ENCODE peak calls at places on chromosomes 2 and 18, in seven cellular contexts. V is choroid plexus epithelial cell; N is kidney epithelial cell; R is CD8-positive, alpha-beta T cell; Q is transverse colon; S is heart right ventricle; P is GM23338. W is an unnamed sample.
A peak's percentile ranks its signal among the peaks of the same experiment; 100 is the strongest.

GRCh38 chr18:43789234-43790000 is 512.1 kb upstream of the SYT4 start:
- DNase-seq in V (peak; percentile 62), N (no peak), R (no peak), Q (no peak), S (no peak), P (peak; percentile 29), W (no peak)

GRCh38 chr2:107694667-107695066 is 132.0 kb upstream of the RGPD4 start:
- DNase-seq in V (no peak), N (no peak), R (no peak), Q (no peak), S (no peak), P (no peak), W (no peak)

GRCh38 chr2:120275617-120276400 is 23.2 kb downstream of the RALB start:
- DNase-seq in V (no peak), N (no peak), R (no peak), Q (no peak), S (no peak), P (no peak), W (no peak)

GRCh38 chr2:238169708-238170251 is 11.0 kb downstream of the ERFE start:
- DNase-seq in V (peak; percentile 97), N (peak; percentile 97), R (no peak), Q (no peak), S (no peak), P (no peak), W (peak; percentile 89)

GRCh38 chr2:95284886-95285541 is 10.8 kb downstream of the PROM2 start:
- DNase-seq in V (peak; percentile 2), N (no peak), R (no peak), Q (no peak), S (no peak), P (peak; percentile 41), W (no peak)

GRCh38 chr2:207896525-207897295 is 127.0 kb upstream of the FZD5 start:
- DNase-seq in V (peak; percentile 18), N (no peak), R (no peak), Q (peak; percentile 30), S (no peak), P (peak; percentile 83), W (no peak)

GRCh38 chr2:28729698-28730097 is 21.9 kb upstream of the PPP1CB start:
- DNase-seq in V (peak; percentile 46), N (no peak), R (no peak), Q (no peak), S (no peak), P (no peak), W (peak; percentile 37)

GRCh38 chr2:71779306-71779855 is 326.0 kb downstream of the DYSF start:
- DNase-seq in V (peak; percentile 51), N (no peak), R (no peak), Q (no peak), S (no peak), P (no peak), W (no peak)

GRCh38 chr2:4628931-4629565 is 925.7 kb downstream of the DCDC2C start:
- DNase-seq in V (no peak), N (no peak), R (no peak), Q (no peak), S (no peak), P (no peak), W (no peak)

GRCh38 chr2:12119841-12120240 is 373.4 kb downstream of the LPIN1 start:
- DNase-seq in V (no peak), N (no peak), R (no peak), Q (no peak), S (no peak), P (no peak), W (peak; percentile 14)

GRCh38 chr2:86033751-86034680 is 71.7 kb downstream of the POLR1A start:
- DNase-seq in V (no peak), N (no peak), R (no peak), Q (no peak), S (no peak), P (no peak), W (no peak)

GRCh38 chr18:65091737-65092329 is 659.0 kb upstream of the CDH7 start:
- DNase-seq in V (peak; percentile 31), N (peak; percentile 12), R (no peak), Q (no peak), S (no peak), P (peak; percentile 82), W (no peak)

GRCh38 chr2:226829721-226830631 is 5.9 kb upstream of the RHBDD1 start:
- DNase-seq in V (no peak), N (no peak), R (no peak), Q (no peak), S (no peak), P (no peak), W (no peak)

GRCh38 chr2:181805228-181806038 is 86.1 kb upstream of the ITPRID2 start:
- DNase-seq in V (peak; percentile 48), N (no peak), R (no peak), Q (no peak), S (no peak), P (no peak), W (no peak)

GRCh38 chr18:55920063-55920462 is 332.1 kb upstream of the TCF4 start:
- DNase-seq in V (no peak), N (no peak), R (no peak), Q (no peak), S (no peak), P (no peak), W (no peak)

GRCh38 chr2:129732630-129733026 is 246.8 kb upstream of the RAB6C start:
- DNase-seq in V (no peak), N (no peak), R (no peak), Q (no peak), S (no peak), P (no peak), W (no peak)

GRCh38 chr2:33521791-33522281 is 45.4 kb downstream of the RASGRP3 start:
- DNase-seq in V (peak; percentile 51), N (no peak), R (no peak), Q (no peak), S (no peak), P (no peak), W (peak; percentile 86)

GRCh38 chr2:57892920-57893319 is 153.7 kb upstream of the VRK2 start:
- DNase-seq in V (no peak), N (no peak), R (no peak), Q (no peak), S (no peak), P (no peak), W (no peak)

GRCh38 chr2:235270951-235271350 is 222.9 kb upstream of the AGAP1 start:
- DNase-seq in V (peak; percentile 89), N (peak; percentile 61), R (no peak), Q (no peak), S (no peak), P (no peak), W (peak; percentile 75)

DNA sequence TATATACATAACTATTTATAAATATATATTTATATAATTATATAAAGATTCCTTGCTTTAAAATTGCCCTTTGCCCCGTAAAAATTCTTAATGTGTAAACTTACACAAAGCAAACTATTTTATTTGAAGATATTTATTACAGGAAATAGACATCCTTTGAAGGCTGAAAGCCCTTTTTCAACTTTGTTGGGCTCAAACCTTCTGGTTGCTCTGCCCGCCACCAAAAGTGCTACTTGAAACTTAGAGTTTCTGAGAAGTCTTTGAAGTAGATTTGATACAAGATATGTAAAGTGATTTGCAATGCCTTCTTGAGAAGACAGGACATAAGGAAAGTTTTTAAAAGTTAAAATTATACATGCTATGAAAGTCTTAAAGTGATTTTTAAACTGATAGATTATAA is 36.6 kb upstream of the METAP1D start:
- DNase-seq in V (no peak), N (no peak), R (no peak), Q (no peak), S (no peak), P (no peak), W (no peak)
- TF ChIP-seq CTCF in V (no peak), N (no peak), R (no peak), Q (no peak), S (no peak), P (no peak), W (no peak)

DNA sequence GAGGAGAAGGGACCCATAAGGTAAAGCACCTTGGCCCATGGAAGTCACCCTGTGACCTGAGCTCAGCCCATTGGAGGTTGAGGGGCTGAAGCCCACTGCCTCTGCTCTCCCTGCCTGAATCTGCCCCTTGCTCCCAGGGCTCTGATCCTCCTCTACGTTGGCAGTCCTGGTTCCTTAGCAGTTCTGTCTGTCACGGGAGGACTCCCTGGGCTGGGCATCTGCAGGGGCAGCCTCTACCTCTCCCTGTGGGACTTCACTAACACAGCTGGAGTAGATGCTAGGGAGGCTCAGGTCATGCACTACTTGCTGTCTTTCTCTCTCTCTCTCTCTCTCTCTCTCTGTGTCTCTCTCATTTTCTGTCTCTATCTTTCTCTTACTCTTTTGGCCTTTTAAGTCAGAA is 8.7 kb downstream of the GYPC start:
- DNase-seq in V (no peak), N (no peak), R (no peak), Q (no peak), S (no peak), P (no peak), W (no peak)
- H3K4me3 ChIP-seq in V (no peak overlapping the region), N (no peak overlapping the region), R (peak overlapping the region; percentile 17), Q (no peak overlapping the region), S (no peak overlapping the region), P (no peak overlapping the region), W (no peak overlapping the region)

DNA sequence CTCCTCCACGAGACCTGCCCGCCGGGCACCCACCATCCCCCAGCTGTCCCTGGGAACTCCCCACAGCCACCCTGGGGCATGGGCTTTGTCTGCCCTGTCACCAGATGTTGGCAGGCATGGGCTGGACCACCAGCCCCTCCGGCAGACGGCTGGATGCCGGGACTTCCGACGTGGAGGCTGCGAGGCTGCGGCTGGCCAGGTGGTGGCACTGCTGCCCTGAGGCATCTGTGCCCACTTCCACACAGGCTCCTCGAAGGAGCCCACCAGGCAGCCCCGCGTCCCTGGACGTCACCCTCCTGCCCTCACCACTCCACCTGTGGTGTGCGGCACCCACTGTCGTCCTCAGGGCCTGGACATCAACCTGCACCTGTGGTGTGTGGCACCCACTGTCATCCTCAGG is 319.9 kb upstream of the SALL3 start:
- DNase-seq in V (no peak), N (no peak), R (no peak), Q (no peak), S (no peak), P (peak; percentile 50), W (no peak)
- TF ChIP-seq CTCF in V (no peak), N (no peak), R (no peak), Q (peak; percentile 45), S (no peak), P (peak; percentile 46), W (no peak)

GRCh38 chr18:70046796-70047195 is 99.1 kb upstream of the CD226 start:
- DNase-seq in V (no peak), N (no peak), R (no peak), Q (no peak), S (no peak), P (no peak), W (no peak)

GRCh38 chr18:70044626-70045025 is 97.0 kb upstream of the CD226 start:
- DNase-seq in V (peak; percentile 98), N (peak; percentile 76), R (no peak), Q (no peak), S (no peak), P (no peak), W (peak; percentile 98)

GRCh38 chr18:70041459-70042020 is 93.9 kb upstream of the CD226 start:
- DNase-seq in V (no peak), N (no peak), R (no peak), Q (no peak), S (no peak), P (no peak), W (no peak)

GRCh38 chr18:70047931-70048603 is 100.4 kb upstream of the CD226 start:
- DNase-seq in V (peak; percentile 41), N (no peak), R (no peak), Q (no peak), S (no peak), P (no peak), W (peak; percentile 54)

DNA sequence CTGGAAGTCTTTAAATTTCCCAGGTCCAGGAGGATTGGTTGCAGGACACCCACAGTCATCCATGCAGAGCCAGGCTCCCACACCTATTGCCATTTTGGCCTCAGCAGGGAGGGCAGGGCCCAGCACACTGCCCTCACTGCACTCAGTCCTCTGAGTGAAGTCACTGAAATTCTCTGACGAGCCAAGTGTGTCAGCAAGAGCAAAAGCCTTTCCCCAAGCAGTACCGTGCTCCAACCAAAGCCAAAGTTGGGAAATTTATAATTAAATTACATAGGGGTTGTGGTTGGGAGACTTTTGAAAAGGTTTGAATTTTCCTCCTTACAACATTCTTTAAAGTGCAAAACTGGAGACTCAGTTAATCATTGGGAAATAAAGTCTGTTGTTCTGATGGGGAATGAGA is 98.5 kb upstream of the CD226 start:
- DNase-seq in V (peak; percentile 48), N (no peak), R (no peak), Q (no peak), S (no peak), P (no peak), W (peak; percentile 64)
- H3K4me3 ChIP-seq in V (no peak overlapping the region), N (no peak overlapping the region), R (no peak overlapping the region), Q (no peak overlapping the region), S (no peak overlapping the region), P (no peak overlapping the region), W (no peak overlapping the region)